ENCODE peak calls at places on chromosomes 6 and 20, in seven cellular contexts. One of them, this sample, is unnamed.

GRCh38 chr6:105781248-105781647 is 304.9 kb upstream of the PRDM1 start:
- DNase-seq in fibroblast of mammary gland: no peak
- DNase-seq in CD8-positive, alpha-beta T cell: no peak
- DNase-seq in brain microvascular endothelial cell: no peak
- DNase-seq in IMR-90: no peak
- DNase-seq in upper lobe of right lung: no peak
- DNase-seq in GM23248: no peak
- DNase-seq in this sample: no peak

GRCh38 chr20:9294081-9294480 is 220.3 kb upstream of the LAMP5 start:
- DNase-seq in upper lobe of right lung: no peak
- DNase-seq in CD8-positive, alpha-beta T cell: no peak
- DNase-seq in GM23248: peak; percentile 45
- DNase-seq in IMR-90: peak; percentile 84
- DNase-seq in brain microvascular endothelial cell: peak; percentile 41
- DNase-seq in fibroblast of mammary gland: peak; percentile 71
- DNase-seq in this sample: no peak

GRCh38 chr6:131995924-131996323 is 44.8 kb upstream of the CCN2 start:
- DNase-seq in fibroblast of mammary gland: peak; percentile 93
- DNase-seq in IMR-90: peak; percentile 94
- DNase-seq in upper lobe of right lung: no peak
- DNase-seq in GM23248: peak; percentile 93
- DNase-seq in CD8-positive, alpha-beta T cell: no peak
- DNase-seq in brain microvascular endothelial cell: peak; percentile 93
- DNase-seq in this sample: no peak

GRCh38 chr6:146915671-146916127 is 288.5 kb upstream of the STXBP5 start:
- DNase-seq in brain microvascular endothelial cell: peak; percentile 48
- DNase-seq in CD8-positive, alpha-beta T cell: no peak
- DNase-seq in IMR-90: peak; percentile 72
- DNase-seq in upper lobe of right lung: no peak
- DNase-seq in GM23248: peak; percentile 81
- DNase-seq in fibroblast of mammary gland: peak; percentile 78
- DNase-seq in this sample: no peak

GRCh38 chr20:60223174-60223573 is 265.0 kb downstream of the CDH26 start:
- DNase-seq in fibroblast of mammary gland: no peak
- DNase-seq in CD8-positive, alpha-beta T cell: no peak
- DNase-seq in upper lobe of right lung: no peak
- DNase-seq in brain microvascular endothelial cell: no peak
- DNase-seq in IMR-90: no peak
- DNase-seq in GM23248: no peak
- DNase-seq in this sample: no peak

GRCh38 chr20:57943291-57943690 is 233.5 kb upstream of the PMEPA1 start:
- DNase-seq in upper lobe of right lung: peak; percentile 48
- DNase-seq in GM23248: no peak
- DNase-seq in fibroblast of mammary gland: no peak
- DNase-seq in CD8-positive, alpha-beta T cell: no peak
- DNase-seq in brain microvascular endothelial cell: no peak
- DNase-seq in IMR-90: no peak
- DNase-seq in this sample: no peak

GRCh38 chr20:52959125-52959524 is 13.0 kb upstream of the TSHZ2 start:
- DNase-seq in CD8-positive, alpha-beta T cell: no peak
- DNase-seq in upper lobe of right lung: no peak
- DNase-seq in fibroblast of mammary gland: no peak
- DNase-seq in brain microvascular endothelial cell: no peak
- DNase-seq in GM23248: no peak
- DNase-seq in IMR-90: no peak
- DNase-seq in this sample: no peak

GRCh38 chr6:14799928-14800327 is 445.9 kb upstream of the JARID2 start:
- DNase-seq in GM23248: peak; percentile 77
- DNase-seq in upper lobe of right lung: no peak
- DNase-seq in CD8-positive, alpha-beta T cell: peak; percentile 26
- DNase-seq in brain microvascular endothelial cell: peak; percentile 82
- DNase-seq in IMR-90: peak; percentile 81
- DNase-seq in fibroblast of mammary gland: peak; percentile 88
- DNase-seq in this sample: no peak

GRCh38 chr20:54170026-54170471 is 3.7 kb downstream of the CYP24A1 start:
- DNase-seq in IMR-90: no peak
- DNase-seq in GM23248: no peak
- DNase-seq in fibroblast of mammary gland: no peak
- DNase-seq in upper lobe of right lung: no peak
- DNase-seq in brain microvascular endothelial cell: no peak
- DNase-seq in CD8-positive, alpha-beta T cell: no peak
- DNase-seq in this sample: no peak

GRCh38 chr6:164477126-164477525 is 832.3 kb downstream of the C6orf118 start:
- DNase-seq in fibroblast of mammary gland: no peak
- DNase-seq in brain microvascular endothelial cell: peak; percentile 8
- DNase-seq in GM23248: peak; percentile 1
- DNase-seq in CD8-positive, alpha-beta T cell: no peak
- DNase-seq in IMR-90: no peak
- DNase-seq in upper lobe of right lung: no peak
- DNase-seq in this sample: no peak

GRCh38 chr6:160917581-160917980 is 74.0 kb upstream of the MAP3K4 start:
- DNase-seq in upper lobe of right lung: no peak
- DNase-seq in IMR-90: no peak
- DNase-seq in CD8-positive, alpha-beta T cell: no peak
- DNase-seq in GM23248: peak; percentile 24
- DNase-seq in fibroblast of mammary gland: no peak
- DNase-seq in brain microvascular endothelial cell: no peak
- DNase-seq in this sample: no peak

GRCh38 chr6:25963426-25964123 is 973 bp downstream of the TRIM38 start:
- DNase-seq in CD8-positive, alpha-beta T cell: no peak
- DNase-seq in brain microvascular endothelial cell: no peak
- DNase-seq in upper lobe of right lung: no peak
- DNase-seq in GM23248: no peak
- DNase-seq in IMR-90: peak; percentile 16
- DNase-seq in fibroblast of mammary gland: peak; percentile 34
- DNase-seq in this sample: no peak

GRCh38 chr6:150492941-150493340 is 106.7 kb upstream of the PLEKHG1 start:
- DNase-seq in GM23248: peak; percentile 9
- DNase-seq in brain microvascular endothelial cell: peak; percentile 18
- DNase-seq in upper lobe of right lung: no peak
- DNase-seq in IMR-90: no peak
- DNase-seq in fibroblast of mammary gland: peak; percentile 44
- DNase-seq in CD8-positive, alpha-beta T cell: no peak
- DNase-seq in this sample: no peak

GRCh38 chr20:52945862-52946522 is 26.2 kb upstream of the TSHZ2 start:
- DNase-seq in brain microvascular endothelial cell: no peak
- DNase-seq in upper lobe of right lung: no peak
- DNase-seq in CD8-positive, alpha-beta T cell: no peak
- DNase-seq in IMR-90: no peak
- DNase-seq in fibroblast of mammary gland: no peak
- DNase-seq in GM23248: no peak
- DNase-seq in this sample: no peak

GRCh38 chr6:153790881-153791473 is 248.1 kb upstream of the OPRM1 start:
- DNase-seq in GM23248: no peak
- DNase-seq in CD8-positive, alpha-beta T cell: no peak
- DNase-seq in fibroblast of mammary gland: peak; percentile 88
- DNase-seq in upper lobe of right lung: no peak
- DNase-seq in IMR-90: no peak
- DNase-seq in brain microvascular endothelial cell: peak; percentile 30
- DNase-seq in this sample: no peak

GRCh38 chr6:128367437-128367836 is 153.0 kb downstream of the PTPRK start:
- DNase-seq in fibroblast of mammary gland: peak; percentile 12
- DNase-seq in upper lobe of right lung: no peak
- DNase-seq in brain microvascular endothelial cell: no peak
- DNase-seq in IMR-90: no peak
- DNase-seq in GM23248: no peak
- DNase-seq in CD8-positive, alpha-beta T cell: no peak
- DNase-seq in this sample: no peak

GRCh38 chr6:97703661-97704060 is 420.6 kb upstream of the MMS22L start:
- DNase-seq in brain microvascular endothelial cell: no peak
- DNase-seq in fibroblast of mammary gland: no peak
- DNase-seq in IMR-90: no peak
- DNase-seq in CD8-positive, alpha-beta T cell: no peak
- DNase-seq in upper lobe of right lung: no peak
- DNase-seq in GM23248: no peak
- DNase-seq in this sample: no peak

GRCh38 chr6:13813011-13813410 is 1.3 kb downstream of the MCUR1 start:
- DNase-seq in brain microvascular endothelial cell: no peak
- DNase-seq in CD8-positive, alpha-beta T cell: no peak
- DNase-seq in IMR-90: no peak
- DNase-seq in GM23248: peak; percentile 22
- DNase-seq in upper lobe of right lung: no peak
- DNase-seq in fibroblast of mammary gland: no peak
- DNase-seq in this sample: no peak

GRCh38 chr20:1805816-1806215 is 89.4 kb upstream of the SIRPA start:
- DNase-seq in upper lobe of right lung: no peak
- DNase-seq in brain microvascular endothelial cell: no peak
- DNase-seq in CD8-positive, alpha-beta T cell: no peak
- DNase-seq in GM23248: no peak
- DNase-seq in fibroblast of mammary gland: no peak
- DNase-seq in IMR-90: no peak
- DNase-seq in this sample: no peak

GRCh38 chr6:43673444-43674063 is 14.0 kb downstream of the MRPS18A start:
- DNase-seq in IMR-90: peak; percentile 24
- DNase-seq in CD8-positive, alpha-beta T cell: no peak
- DNase-seq in fibroblast of mammary gland: no peak
- DNase-seq in brain microvascular endothelial cell: no peak
- DNase-seq in upper lobe of right lung: no peak
- DNase-seq in GM23248: no peak
- DNase-seq in this sample: no peak

GRCh38 chr6:159002432-159003160 is 2.6 kb upstream of the RSPH3 start:
- DNase-seq in fibroblast of mammary gland: peak; percentile 43
- DNase-seq in brain microvascular endothelial cell: peak; percentile 55
- DNase-seq in GM23248: peak; percentile 59
- DNase-seq in IMR-90: peak; percentile 61
- DNase-seq in CD8-positive, alpha-beta T cell: no peak
- DNase-seq in upper lobe of right lung: no peak
- DNase-seq in this sample: no peak

GRCh38 chr6:29743025-29743424 is 19.8 kb downstream of the HLA-F start:
- DNase-seq in brain microvascular endothelial cell: no peak
- DNase-seq in GM23248: no peak
- DNase-seq in upper lobe of right lung: no peak
- DNase-seq in fibroblast of mammary gland: no peak
- DNase-seq in IMR-90: no peak
- DNase-seq in CD8-positive, alpha-beta T cell: no peak
- DNase-seq in this sample: no peak

GRCh38 chr6:110858016-110858415 is 16.6 kb upstream of the AMD1 start:
- DNase-seq in upper lobe of right lung: no peak
- DNase-seq in fibroblast of mammary gland: no peak
- DNase-seq in CD8-positive, alpha-beta T cell: no peak
- DNase-seq in GM23248: no peak
- DNase-seq in IMR-90: no peak
- DNase-seq in brain microvascular endothelial cell: no peak
- DNase-seq in this sample: no peak

GRCh38 chr6:115393821-115394220 is 666.9 kb downstream of the FRK start:
- DNase-seq in IMR-90: no peak
- DNase-seq in brain microvascular endothelial cell: no peak
- DNase-seq in GM23248: no peak
- DNase-seq in upper lobe of right lung: peak; percentile 46
- DNase-seq in CD8-positive, alpha-beta T cell: no peak
- DNase-seq in fibroblast of mammary gland: no peak
- DNase-seq in this sample: no peak

GRCh38 chr6:80610821-80611220 is 504.4 kb downstream of the BCKDHB start:
- DNase-seq in GM23248: peak; percentile 82
- DNase-seq in CD8-positive, alpha-beta T cell: no peak
- DNase-seq in fibroblast of mammary gland: peak; percentile 76
- DNase-seq in upper lobe of right lung: no peak
- DNase-seq in brain microvascular endothelial cell: peak; percentile 38
- DNase-seq in IMR-90: peak; percentile 57
- DNase-seq in this sample: no peak

GRCh38 chr20:25321262-25321831 is 69.3 kb downstream of the ABHD12 start:
- DNase-seq in fibroblast of mammary gland: no peak
- DNase-seq in brain microvascular endothelial cell: no peak
- DNase-seq in upper lobe of right lung: no peak
- DNase-seq in IMR-90: no peak
- DNase-seq in CD8-positive, alpha-beta T cell: no peak
- DNase-seq in GM23248: peak; percentile 15
- DNase-seq in this sample: no peak

GRCh38 chr6:112311950-112312547 is 35.1 kb upstream of the RFPL4B start:
- DNase-seq in IMR-90: peak; percentile 38
- DNase-seq in upper lobe of right lung: no peak
- DNase-seq in brain microvascular endothelial cell: no peak
- DNase-seq in GM23248: peak; percentile 65
- DNase-seq in fibroblast of mammary gland: peak; percentile 57
- DNase-seq in CD8-positive, alpha-beta T cell: no peak
- DNase-seq in this sample: no peak

GRCh38 chr6:33192671-33193602 is 670 bp upstream of the COL11A2 start:
- DNase-seq in brain microvascular endothelial cell: no peak
- DNase-seq in fibroblast of mammary gland: no peak
- DNase-seq in upper lobe of right lung: no peak
- DNase-seq in GM23248: peak; percentile 64
- DNase-seq in IMR-90: no peak
- DNase-seq in CD8-positive, alpha-beta T cell: peak; percentile 49
- DNase-seq in this sample: no peak
- H3K4me3 ChIP-seq in brain microvascular endothelial cell: peak overlapping the region; percentile 31
- H3K4me3 ChIP-seq in fibroblast of mammary gland: peak overlapping the region; percentile 20
- H3K4me3 ChIP-seq in upper lobe of right lung: peak overlapping the region; percentile 40
- H3K4me3 ChIP-seq in GM23248: peak overlapping the region; percentile 66
- H3K4me3 ChIP-seq in IMR-90: peak overlapping the region; percentile 43
- H3K4me3 ChIP-seq in CD8-positive, alpha-beta T cell: peak overlapping the region; percentile 77
- H3K4me3 ChIP-seq in this sample: no peak overlapping the region

GRCh38 chr6:20213271-20213798 is 1.1 kb upstream of the MBOAT1 start:
- DNase-seq in upper lobe of right lung: no peak
- DNase-seq in GM23248: peak; percentile 30
- DNase-seq in IMR-90: no peak
- DNase-seq in fibroblast of mammary gland: no peak
- DNase-seq in CD8-positive, alpha-beta T cell: no peak
- DNase-seq in brain microvascular endothelial cell: no peak
- DNase-seq in this sample: no peak
- H3K4me3 ChIP-seq in upper lobe of right lung: peak overlapping the region; percentile 85
- H3K4me3 ChIP-seq in GM23248: peak overlapping the region; percentile 89
- H3K4me3 ChIP-seq in IMR-90: peak overlapping the region; percentile 93
- H3K4me3 ChIP-seq in fibroblast of mammary gland: peak overlapping the region; percentile 54
- H3K4me3 ChIP-seq in CD8-positive, alpha-beta T cell: peak overlapping the region; percentile 62
- H3K4me3 ChIP-seq in brain microvascular endothelial cell: peak overlapping the region; percentile 88
- H3K4me3 ChIP-seq in this sample: peak overlapping the region; percentile 77

DNA sequence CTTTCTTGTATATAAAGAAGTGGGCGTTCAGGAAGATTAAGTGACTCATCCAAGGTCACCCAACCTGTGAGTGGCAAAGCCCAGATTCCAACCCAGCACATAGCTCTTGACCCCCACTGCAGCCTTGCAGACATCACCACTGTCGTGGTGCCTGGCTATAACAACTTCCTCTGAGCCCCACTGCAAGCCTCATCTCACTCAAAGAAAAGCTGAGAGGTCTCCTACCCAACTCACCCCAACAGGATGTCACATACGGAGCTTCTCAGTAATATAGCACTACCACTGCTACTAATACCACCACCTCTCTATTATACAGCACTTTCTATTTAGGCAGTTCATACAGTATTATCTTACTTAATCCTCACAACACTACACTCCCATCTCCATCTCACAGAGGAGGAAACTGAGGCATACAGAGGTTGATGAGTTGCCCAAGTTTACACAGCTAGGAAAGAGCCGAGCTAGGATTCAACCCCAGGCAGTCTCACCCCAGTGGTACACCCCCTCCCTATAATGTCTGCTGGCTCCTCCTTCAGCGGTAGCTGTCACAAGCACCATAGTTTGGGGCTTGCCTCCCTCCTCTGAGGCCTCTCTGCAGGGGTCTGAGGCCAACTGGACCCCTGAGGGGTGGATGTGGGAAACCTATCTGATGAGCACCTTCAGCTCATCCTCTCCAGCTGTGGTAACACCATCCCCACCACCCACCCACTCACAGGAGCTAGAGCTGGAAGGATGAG is 19.5 kb downstream of the TFEB start:
- DNase-seq in GM23248: no peak
- DNase-seq in IMR-90: no peak
- DNase-seq in CD8-positive, alpha-beta T cell: no peak
- DNase-seq in brain microvascular endothelial cell: no peak
- DNase-seq in upper lobe of right lung: no peak
- DNase-seq in fibroblast of mammary gland: no peak
- DNase-seq in this sample: no peak
- H3K4me3 ChIP-seq in GM23248: no peak overlapping the region
- H3K4me3 ChIP-seq in IMR-90: no peak overlapping the region
- H3K4me3 ChIP-seq in CD8-positive, alpha-beta T cell: no peak overlapping the region
- H3K4me3 ChIP-seq in brain microvascular endothelial cell: no peak overlapping the region
- H3K4me3 ChIP-seq in upper lobe of right lung: no peak overlapping the region
- H3K4me3 ChIP-seq in fibroblast of mammary gland: no peak overlapping the region
- H3K4me3 ChIP-seq in this sample: peak overlapping the region; percentile 31

GRCh38 chr6:2857185-2857579 is 15.5 kb upstream of the SERPINB1 start:
- DNase-seq in IMR-90: no peak
- DNase-seq in brain microvascular endothelial cell: no peak
- DNase-seq in GM23248: no peak
- DNase-seq in CD8-positive, alpha-beta T cell: no peak
- DNase-seq in fibroblast of mammary gland: no peak
- DNase-seq in upper lobe of right lung: no peak
- DNase-seq in this sample: no peak
- H3K4me3 ChIP-seq in IMR-90: no peak overlapping the region
- H3K4me3 ChIP-seq in brain microvascular endothelial cell: no peak overlapping the region
- H3K4me3 ChIP-seq in GM23248: no peak overlapping the region
- H3K4me3 ChIP-seq in CD8-positive, alpha-beta T cell: peak overlapping the region; percentile 19
- H3K4me3 ChIP-seq in fibroblast of mammary gland: no peak overlapping the region
- H3K4me3 ChIP-seq in upper lobe of right lung: no peak overlapping the region
- H3K4me3 ChIP-seq in this sample: no peak overlapping the region

This sample was measured in GM06990.